ENCODE peak calls at places on chromosomes 3 and 15, in six cellular contexts. One of them, this sample, is unnamed.

GRCh38 chr3:133926736-133927542 is 31.3 kb upstream of the RAB6B start:
- DNase-seq in activated T-cell treated with anti-CD3 and anti-CD28 coated beads for 24 hours: no peak
- DNase-seq in iris pigment epithelial cell: no peak
- DNase-seq in stimulated activated CD8-positive, alpha-beta memory T cell treated with anti-CD3 and anti-CD28 coated beads, Interleukin-12 subunit alpha, Interleukin-12 subunit beta, amount 100 ng/mL, for 4 hours: no peak
- DNase-seq in KG1: no peak
- DNase-seq in iPS-NIHi11: peak
- DNase-seq in this sample: no peak

GRCh38 chr3:49841126-49841525 is 15.2 kb downstream of the TRAIP start:
- DNase-seq in activated T-cell treated with anti-CD3 and anti-CD28 coated beads for 24 hours: no peak
- DNase-seq in KG1: no peak
- DNase-seq in iPS-NIHi11: peak
- DNase-seq in stimulated activated CD8-positive, alpha-beta memory T cell treated with anti-CD3 and anti-CD28 coated beads, Interleukin-12 subunit alpha, Interleukin-12 subunit beta, amount 100 ng/mL, for 4 hours: no peak
- DNase-seq in iris pigment epithelial cell: peak
- DNase-seq in this sample: peak

GRCh38 chr3:183576487-183577107 is 21.1 kb upstream of the KLHL6 start:
- DNase-seq in stimulated activated CD8-positive, alpha-beta memory T cell treated with anti-CD3 and anti-CD28 coated beads, Interleukin-12 subunit alpha, Interleukin-12 subunit beta, amount 100 ng/mL, for 4 hours: no peak
- DNase-seq in iris pigment epithelial cell: peak
- DNase-seq in iPS-NIHi11: no peak
- DNase-seq in activated T-cell treated with anti-CD3 and anti-CD28 coated beads for 24 hours: no peak
- DNase-seq in KG1: no peak
- DNase-seq in this sample: peak

GRCh38 chr3:172259191-172259590 is 189.1 kb downstream of the GHSR start:
- DNase-seq in KG1: no peak
- DNase-seq in stimulated activated CD8-positive, alpha-beta memory T cell treated with anti-CD3 and anti-CD28 coated beads, Interleukin-12 subunit alpha, Interleukin-12 subunit beta, amount 100 ng/mL, for 4 hours: no peak
- DNase-seq in activated T-cell treated with anti-CD3 and anti-CD28 coated beads for 24 hours: no peak
- DNase-seq in iris pigment epithelial cell: no peak
- DNase-seq in iPS-NIHi11: no peak
- DNase-seq in this sample: peak

GRCh38 chr3:78951546-78951945 is 816.3 kb downstream of the ROBO1 start:
- DNase-seq in stimulated activated CD8-positive, alpha-beta memory T cell treated with anti-CD3 and anti-CD28 coated beads, Interleukin-12 subunit alpha, Interleukin-12 subunit beta, amount 100 ng/mL, for 4 hours: no peak
- DNase-seq in KG1: no peak
- DNase-seq in iPS-NIHi11: no peak
- DNase-seq in iris pigment epithelial cell: peak
- DNase-seq in activated T-cell treated with anti-CD3 and anti-CD28 coated beads for 24 hours: no peak
- DNase-seq in this sample: no peak

GRCh38 chr15:75801859-75802593 is 41.2 kb upstream of the UBE2Q2 start:
- DNase-seq in iris pigment epithelial cell: peak
- DNase-seq in KG1: peak
- DNase-seq in activated T-cell treated with anti-CD3 and anti-CD28 coated beads for 24 hours: peak
- DNase-seq in iPS-NIHi11: peak
- DNase-seq in stimulated activated CD8-positive, alpha-beta memory T cell treated with anti-CD3 and anti-CD28 coated beads, Interleukin-12 subunit alpha, Interleukin-12 subunit beta, amount 100 ng/mL, for 4 hours: peak
- DNase-seq in this sample: peak

GRCh38 chr3:13210221-13210975 is 137.2 kb upstream of the IQSEC1 start:
- DNase-seq in iris pigment epithelial cell: no peak
- DNase-seq in activated T-cell treated with anti-CD3 and anti-CD28 coated beads for 24 hours: no peak
- DNase-seq in KG1: no peak
- DNase-seq in iPS-NIHi11: no peak
- DNase-seq in stimulated activated CD8-positive, alpha-beta memory T cell treated with anti-CD3 and anti-CD28 coated beads, Interleukin-12 subunit alpha, Interleukin-12 subunit beta, amount 100 ng/mL, for 4 hours: no peak
- DNase-seq in this sample: no peak

GRCh38 chr3:194250104-194251002 is 100.8 kb downstream of the CPN2 start:
- DNase-seq in KG1: no peak
- DNase-seq in stimulated activated CD8-positive, alpha-beta memory T cell treated with anti-CD3 and anti-CD28 coated beads, Interleukin-12 subunit alpha, Interleukin-12 subunit beta, amount 100 ng/mL, for 4 hours: no peak
- DNase-seq in iris pigment epithelial cell: no peak
- DNase-seq in activated T-cell treated with anti-CD3 and anti-CD28 coated beads for 24 hours: no peak
- DNase-seq in iPS-NIHi11: no peak
- DNase-seq in this sample: peak

GRCh38 chr3:40304352-40304751 is 5.2 kb upstream of the EIF1B start:
- DNase-seq in KG1: no peak
- DNase-seq in iPS-NIHi11: no peak
- DNase-seq in iris pigment epithelial cell: no peak
- DNase-seq in activated T-cell treated with anti-CD3 and anti-CD28 coated beads for 24 hours: no peak
- DNase-seq in stimulated activated CD8-positive, alpha-beta memory T cell treated with anti-CD3 and anti-CD28 coated beads, Interleukin-12 subunit alpha, Interleukin-12 subunit beta, amount 100 ng/mL, for 4 hours: no peak
- DNase-seq in this sample: no peak

GRCh38 chr3:14989943-14990753 is 42.8 kb downstream of the NR2C2 start:
- DNase-seq in KG1: no peak
- DNase-seq in iPS-NIHi11: peak
- DNase-seq in stimulated activated CD8-positive, alpha-beta memory T cell treated with anti-CD3 and anti-CD28 coated beads, Interleukin-12 subunit alpha, Interleukin-12 subunit beta, amount 100 ng/mL, for 4 hours: no peak
- DNase-seq in activated T-cell treated with anti-CD3 and anti-CD28 coated beads for 24 hours: no peak
- DNase-seq in iris pigment epithelial cell: peak
- DNase-seq in this sample: peak

GRCh38 chr3:30760040-30760439 is 134.4 kb downstream of the GADL1 start:
- DNase-seq in stimulated activated CD8-positive, alpha-beta memory T cell treated with anti-CD3 and anti-CD28 coated beads, Interleukin-12 subunit alpha, Interleukin-12 subunit beta, amount 100 ng/mL, for 4 hours: no peak
- DNase-seq in KG1: no peak
- DNase-seq in iris pigment epithelial cell: peak
- DNase-seq in activated T-cell treated with anti-CD3 and anti-CD28 coated beads for 24 hours: no peak
- DNase-seq in iPS-NIHi11: no peak
- DNase-seq in this sample: no peak

GRCh38 chr3:192833177-192833890 is 84.3 kb downstream of the MB21D2 start:
- DNase-seq in KG1: no peak
- DNase-seq in stimulated activated CD8-positive, alpha-beta memory T cell treated with anti-CD3 and anti-CD28 coated beads, Interleukin-12 subunit alpha, Interleukin-12 subunit beta, amount 100 ng/mL, for 4 hours: no peak
- DNase-seq in iris pigment epithelial cell: peak
- DNase-seq in activated T-cell treated with anti-CD3 and anti-CD28 coated beads for 24 hours: no peak
- DNase-seq in iPS-NIHi11: no peak
- DNase-seq in this sample: peak